ENCODE peak calls at places on chromosomes 7 and 10, in six cellular contexts. D, T, J, O, F and Q are unnamed samples.

GRCh38 chr7:159006610-159007130 is 138.0 kb downstream of the VIPR2 start:
- DNase-seq in J (no peak), O (no peak), D (no peak), F (peak), T (no peak), Q (no peak)

GRCh38 chr7:2734761-2735571 is 47.0 kb downstream of the AMZ1 start:
- DNase-seq in F (peak), J (no peak), O (no peak), D (no peak), T (no peak), Q (no peak)

GRCh38 chr7:42097756-42098155 is 139.3 kb downstream of the GLI3 start:
- DNase-seq in T (no peak), D (no peak), J (peak), O (no peak), F (peak), Q (no peak)

GRCh38 chr10:79346388-79347225 is 662 bp upstream of the PPIF start:
- DNase-seq in T (no peak), O (no peak), D (no peak), J (no peak), F (no peak), Q (no peak)

GRCh38 chr10:45466784-45467183 is 92.8 kb downstream of the ALOX5 start:
- DNase-seq in J (no peak), D (no peak), O (no peak), T (no peak), F (no peak), Q (no peak)

GRCh38 chr7:131610007-131610406 is 53.6 kb upstream of the PODXL start:
- DNase-seq in F (no peak), O (no peak), D (no peak), J (no peak), T (no peak), Q (no peak)

GRCh38 chr10:99329891-99330674 is 927 bp downstream of the CNNM1 start:
- DNase-seq in O (peak), D (no peak), F (no peak), J (no peak), T (no peak), Q (no peak)

GRCh38 chr10:96334888-96335526 is 23.8 kb downstream of the OPALIN start:
- DNase-seq in F (peak), J (peak), T (no peak), D (no peak), O (no peak), Q (no peak)

GRCh38 chr10:128411624-128412023 is 285.4 kb upstream of the MKI67 start:
- DNase-seq in D (no peak), T (no peak), O (no peak), J (no peak), F (no peak), Q (no peak)

GRCh38 chr10:3426190-3426845 is 253.7 kb upstream of the PITRM1 start:
- DNase-seq in T (no peak), D (no peak), J (peak), F (no peak), O (no peak), Q (no peak)

GRCh38 chr7:101516849-101517248 is 112.2 kb downstream of the MYL10 start:
- DNase-seq in O (no peak), T (no peak), J (no peak), F (no peak), D (no peak), Q (no peak)

GRCh38 chr10:78489034-78489433 is 455.4 kb downstream of the RPS24 start:
- DNase-seq in T (no peak), F (no peak), J (no peak), D (no peak), O (no peak), Q (no peak)

GRCh38 chr7:15977663-15978062 is 291.2 kb upstream of the MEOX2 start:
- DNase-seq in T (no peak), O (no peak), J (no peak), D (no peak), F (no peak), Q (no peak)

GRCh38 chr7:68470836-68471235 is 1127.4 kb upstream of the AUTS2 start:
- DNase-seq in O (no peak), T (no peak), F (no peak), D (no peak), J (no peak), Q (no peak)

GRCh38 chr7:130723784-130724183 is 10.2 kb downstream of the KLF14 start:
- DNase-seq in J (no peak), T (no peak), F (no peak), O (no peak), D (no peak), Q (no peak)

GRCh38 chr10:51348622-51349021 is 274.3 kb downstream of the PRKG1 start:
- DNase-seq in O (no peak), J (no peak), D (no peak), T (no peak), F (no peak), Q (no peak)

GRCh38 chr10:27252267-27253000 is 11.8 kb upstream of the ACBD5 start:
- DNase-seq in O (peak), F (peak), J (no peak), D (no peak), T (peak), Q (peak)

GRCh38 chr7:151810434-151811232 is 66.3 kb downstream of the PRKAG2 start:
- DNase-seq in D (no peak), T (no peak), O (no peak), J (no peak), F (no peak), Q (no peak)

GRCh38 chr7:101818699-101819071 is 1.3 kb downstream of the CUX1 start:
- DNase-seq in D (no peak), F (no peak), J (peak), T (no peak), O (no peak), Q (no peak)

GRCh38 chr7:162583-163297 is 29.6 kb upstream of the FAM20C start:
- DNase-seq in T (no peak), O (no peak), J (no peak), F (no peak), D (no peak), Q (no peak)

GRCh38 chr10:124004372-124004928 is 88.9 kb downstream of the CHST15 start:
- DNase-seq in J (peak), O (no peak), T (no peak), D (no peak), F (no peak), Q (no peak)

GRCh38 chr7:4642468-4643203 is 39.5 kb upstream of the FOXK1 start:
- DNase-seq in J (no peak), D (no peak), T (no peak), F (no peak), O (no peak), Q (no peak)

GRCh38 chr10:61750943-61751471 is 88.3 kb downstream of the CABCOCO1 start:
- DNase-seq in O (peak), J (peak), D (peak), F (peak), T (peak), Q (peak)

GRCh38 chr7:109868215-109868614 is 1222.7 kb upstream of the LRRN3 start:
- DNase-seq in F (no peak), T (no peak), J (no peak), D (no peak), O (no peak), Q (no peak)

GRCh38 chr7:102154425-102154824 is 132.2 kb upstream of the SH2B2 start:
- DNase-seq in O (no peak), J (no peak), D (no peak), T (no peak), F (no peak), Q (no peak)

GRCh38 chr7:69510114-69510513 is 88.2 kb upstream of the AUTS2 start:
- DNase-seq in O (no peak), F (no peak), J (no peak), T (no peak), D (no peak), Q (no peak)

GRCh38 chr7:29113384-29114102 is 32.8 kb downstream of the CPVL start:
- DNase-seq in T (no peak), D (peak), F (no peak), O (no peak), J (peak), Q (no peak)

GRCh38 chr7:74173491-74173865 is 678 bp upstream of the EIF4H start:
- DNase-seq in O (no peak), T (no peak), F (no peak), J (no peak), D (no peak), Q (no peak)

GRCh38 chr7:85162743-85163142 is 24.1 kb downstream of the SEMA3D start:
- DNase-seq in J (no peak), F (no peak), D (no peak), T (no peak), O (no peak), Q (no peak)

GRCh38 chr7:77655361-77655760 is 40.9 kb upstream of the RSBN1L start:
- DNase-seq in T (no peak), J (no peak), O (no peak), F (no peak), D (no peak), Q (no peak)

GRCh38 chr10:101952196-101952595 is 103.8 kb downstream of the ARMH3 start:
- DNase-seq in D (no peak), J (no peak), T (no peak), O (no peak), F (no peak), Q (no peak)

GRCh38 chr10:49598986-49599385 is 11.1 kb upstream of the SLC18A3 start:
- DNase-seq in J (no peak), O (no peak), T (no peak), D (no peak), F (no peak), Q (no peak)

GRCh38 chr10:89369142-89370105 is 8.4 kb upstream of the IFIT1B start:
- DNase-seq in J (no peak), T (no peak), F (no peak), D (no peak), O (no peak), Q (no peak)

GRCh38 chr7:66505531-66506451 is 122.9 kb upstream of the KCTD7 start:
- DNase-seq in D (no peak), F (no peak), J (no peak), T (no peak), O (no peak), Q (no peak)

GRCh38 chr7:10474048-10474447 is 499.6 kb upstream of the PHF14 start:
- DNase-seq in F (no peak), T (no peak), D (no peak), J (peak), O (no peak), Q (no peak)

GRCh38 chr7:73541722-73542121 is 15.8 kb downstream of the BCL7B start:
- DNase-seq in J (no peak), T (no peak), F (no peak), D (no peak), O (no peak), Q (no peak)

GRCh38 chr10:5943536-5943935 is 33.8 kb downstream of the IL15RA start:
- DNase-seq in J (no peak), T (no peak), O (no peak), D (no peak), F (no peak), Q (no peak)

GRCh38 chr7:80873140-80873539 is 45.7 kb downstream of the SEMA3C start:
- DNase-seq in J (no peak), F (no peak), D (no peak), O (no peak), T (no peak), Q (no peak)

GRCh38 chr7:80875537-80876120 is 43.2 kb downstream of the SEMA3C start:
- DNase-seq in J (no peak), T (no peak), O (no peak), D (no peak), F (no peak), Q (no peak)

GRCh38 chr7:80879849-80880248 is 39.0 kb downstream of the SEMA3C start:
- DNase-seq in F (no peak), T (no peak), J (no peak), O (no peak), D (no peak), Q (no peak)

GRCh38 chr7:80881361-80881760 is 37.5 kb downstream of the SEMA3C start:
- DNase-seq in D (no peak), J (no peak), T (no peak), F (no peak), O (no peak), Q (no peak)

DNA sequence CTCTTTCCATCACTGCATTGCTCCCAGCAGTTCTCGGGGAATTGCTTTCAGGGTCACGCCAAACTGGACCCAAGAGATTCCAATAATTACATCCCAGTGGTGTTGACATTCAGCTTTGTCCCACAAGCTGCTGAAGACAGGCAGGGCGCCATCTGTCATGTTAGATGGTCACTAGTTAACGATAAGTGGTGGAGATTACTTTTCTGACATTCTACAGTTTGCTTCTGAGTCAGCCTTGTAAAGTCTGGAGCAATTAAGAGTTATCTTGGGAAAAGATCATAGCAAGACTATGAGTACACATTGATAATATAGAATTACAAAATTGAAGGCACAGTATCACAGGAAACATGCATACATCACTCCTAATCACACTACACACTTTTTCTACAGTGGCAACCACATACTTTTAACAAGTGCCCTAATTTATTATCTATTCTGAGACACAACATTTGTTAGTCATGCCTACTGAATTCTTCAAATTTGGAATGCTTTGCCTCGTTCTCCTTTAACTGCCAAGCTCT is 41.9 kb downstream of the SEMA3C start:
- DNase-seq in D (no peak), O (no peak), F (no peak), T (no peak), J (no peak), Q (no peak)
- TF ChIP-seq POLR2AphosphoS5 in D (no peak), O (no peak), F (no peak), T (no peak), J (no peak), Q (no peak)

GRCh38 chr10:11877506-11877905 is 54.4 kb downstream of the PROSER2 start:
- DNase-seq in T (no peak), J (no peak), F (no peak), D (no peak), O (no peak), Q (no peak)
- TF ChIP-seq TAF1 in T (no peak), J (no peak), F (no peak), D (no peak), O (no peak), Q (no peak)

GRCh38 chr10:103637855-103638561 is 144.5 kb downstream of the NEURL1 start:
- DNase-seq in D (no peak), J (no peak), O (no peak), T (no peak), F (no peak), Q (no peak)
- TF ChIP-seq POLR2A in D (no peak), J (no peak), O (no peak), T (no peak), F (no peak), Q (no peak)

DNA sequence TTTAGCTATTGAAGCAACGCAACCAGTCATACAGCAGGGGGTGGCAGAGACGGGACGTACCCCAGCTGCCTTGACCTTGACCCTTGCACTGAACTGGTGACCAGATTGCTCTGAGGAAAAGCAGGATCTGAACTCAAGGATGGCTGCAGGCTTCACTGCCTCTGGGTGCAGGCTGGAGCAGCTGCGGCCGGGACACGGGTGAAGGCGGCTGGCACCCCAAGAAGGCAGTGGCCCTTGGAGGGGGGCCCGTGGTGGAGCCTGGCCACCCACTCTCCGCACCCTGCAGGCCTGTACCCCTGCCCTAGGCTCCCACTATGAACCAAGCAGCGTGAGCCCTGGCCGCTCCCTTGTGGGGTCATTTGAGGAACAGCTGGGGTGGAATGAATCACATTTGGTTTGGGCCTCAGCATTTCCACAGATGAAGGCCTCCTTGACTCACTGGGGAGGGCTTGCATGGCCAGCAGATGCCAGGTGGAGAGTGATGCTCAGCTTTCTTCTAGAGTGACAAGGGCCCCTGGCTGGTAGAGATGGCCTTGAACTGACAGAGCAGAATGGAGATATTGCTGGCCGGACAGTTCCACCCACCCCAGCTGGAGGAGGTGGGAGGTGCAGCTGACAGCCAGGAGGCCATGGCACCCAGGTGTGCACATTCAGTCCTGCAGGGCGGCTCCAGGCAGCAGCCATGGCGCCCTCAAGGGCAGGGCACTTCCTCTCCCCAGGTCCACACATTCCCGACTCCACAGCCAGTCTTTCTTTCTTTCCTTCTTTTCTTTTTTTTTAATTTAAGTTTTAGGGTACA is 218.8 kb downstream of the WDR37 start:
- DNase-seq in J (no peak), T (no peak), F (no peak), D (no peak), O (no peak), Q (no peak)
- TF ChIP-seq POLR2AphosphoS5 in J (no peak), T (no peak), F (no peak), D (no peak), O (no peak), Q (no peak)

GRCh38 chr7:155303897-155304296 is 6.2 kb downstream of the INSIG1 start:
- DNase-seq in D (no peak), J (no peak), T (no peak), F (no peak), O (no peak), Q (no peak)
- TF ChIP-seq TAF1 in D (no peak), J (no peak), T (no peak), F (no peak), O (no peak), Q (no peak)

GRCh38 chr7:44139311-44140010 is 1.7 kb downstream of the MYL7 start:
- DNase-seq in J (no peak), D (no peak), F (no peak), T (no peak), O (no peak), Q (no peak)
- TF ChIP-seq POLR2A in J (no peak), D (no peak), F (no peak), T (no peak), O (no peak), Q (no peak)

GRCh38 chr10:94133239-94133638 is 139.5 kb downstream of the PLCE1 start:
- DNase-seq in D (no peak), T (no peak), F (no peak), O (no peak), J (no peak), Q (no peak)
- TF ChIP-seq POLR2AphosphoS5 in D (no peak), T (no peak), F (no peak), O (no peak), J (no peak), Q (no peak)